ENCODE peak calls at places on chromosome 7, in seven cellular contexts. L is fibroblast of pulmonary artery, X is HFF-Myc, V is stomach, M is Panc1, Y is GM06990, U is fibroblast of mammary gland. S is an unnamed sample.

GRCh38 chr7:5552123-5552522 is 128.5 kb upstream of the TNRC18 start:
- DNase-seq in L (no peak), X (no peak), V (no peak), U (no peak), M (no peak), Y (no peak), S (no peak)

GRCh38 chr7:508461-509170 is 11.0 kb downstream of the PDGFA start:
- DNase-seq in L (no peak), V (no peak), Y (no peak), X (no peak), M (no peak), U (no peak), S (no peak)

GRCh38 chr7:106376026-106376799 is 91.4 kb upstream of the NAMPT start:
- DNase-seq in V (no peak), X (no peak), Y (no peak), U (no peak), L (no peak), M (no peak), S (no peak)

GRCh38 chr7:70553364-70553763 is 578.6 kb upstream of the GALNT17 start:
- DNase-seq in L (no peak), X (no peak), V (no peak), Y (no peak), M (no peak), U (peak), S (no peak)

GRCh38 chr7:3154881-3155494 is 111.3 kb upstream of the CARD11 start:
- DNase-seq in V (peak), U (peak), Y (no peak), X (no peak), L (peak), M (peak), S (peak)

GRCh38 chr7:106326594-106327537 is 42.1 kb upstream of the NAMPT start:
- DNase-seq in Y (no peak), M (no peak), L (no peak), V (no peak), X (no peak), U (peak), S (no peak)

GRCh38 chr7:157411580-157411979 is 74.8 kb downstream of the DNAJB6 start:
- DNase-seq in U (no peak), X (no peak), M (no peak), L (no peak), V (no peak), Y (no peak), S (no peak)

GRCh38 chr7:76428868-76429805 is 4.4 kb downstream of the ZP3 start:
- DNase-seq in X (peak), Y (no peak), L (peak), M (no peak), V (no peak), U (peak), S (no peak)

GRCh38 chr7:149166630-149167352 is 19.5 kb downstream of the ZNF398 start:
- DNase-seq in V (no peak), L (no peak), Y (no peak), M (no peak), X (no peak), U (no peak), S (no peak)

GRCh38 chr7:132654150-132654549 is 77.9 kb upstream of the PLXNA4 start:
- DNase-seq in L (peak), U (no peak), Y (no peak), M (no peak), X (no peak), V (no peak), S (no peak)

GRCh38 chr7:2904202-2904601 is 60.1 kb upstream of the GNA12 start:
- DNase-seq in M (no peak), X (no peak), L (no peak), Y (no peak), V (no peak), U (no peak), S (no peak)

GRCh38 chr7:134013249-134013648 is 113.9 kb upstream of the LRGUK start:
- DNase-seq in Y (no peak), U (no peak), V (no peak), X (no peak), L (no peak), M (no peak), S (no peak)

GRCh38 chr7:69962077-69962855 is 364.0 kb downstream of the AUTS2 start:
- DNase-seq in L (peak), X (no peak), V (peak), M (no peak), Y (no peak), U (no peak), S (no peak)

GRCh38 chr7:20330176-20330796 is 414 bp upstream of the ITGB8 start:
- DNase-seq in M (no peak), Y (peak), U (peak), V (peak), L (peak), X (peak), S (peak)

GRCh38 chr7:131068604-131069021 is 259.1 kb upstream of the MKLN1 start:
- DNase-seq in Y (no peak), U (peak), X (no peak), M (no peak), L (peak), V (no peak), S (no peak)

GRCh38 chr7:45292481-45292880 is 134.9 kb downstream of the RAMP3 start:
- DNase-seq in U (no peak), X (no peak), L (no peak), M (no peak), V (no peak), Y (no peak), S (no peak)

GRCh38 chr7:149171894-149172533 is 23.3 kb upstream of the ZNF282 start:
- DNase-seq in L (peak), Y (no peak), X (no peak), U (peak), M (no peak), V (no peak), S (no peak)

GRCh38 chr7:3754488-3755365 is 453.7 kb downstream of the SDK1 start:
- DNase-seq in Y (no peak), U (peak), L (peak), M (no peak), V (peak), X (no peak), S (no peak)

GRCh38 chr7:88115258-88116195 is 104.3 kb downstream of the SRI start:
- DNase-seq in X (no peak), Y (no peak), L (no peak), V (no peak), M (no peak), U (no peak), S (no peak)

GRCh38 chr7:118109607-118110006 is 74.4 kb upstream of the LSM8 start:
- DNase-seq in U (no peak), Y (no peak), V (no peak), M (peak), L (no peak), X (no peak), S (no peak)

GRCh38 chr7:27868117-27868516 is 128.2 kb downstream of the TAX1BP1 start:
- DNase-seq in X (no peak), Y (no peak), V (no peak), U (peak), L (peak), M (no peak), S (no peak)

GRCh38 chr7:11707606-11708193 is 124.3 kb downstream of the THSD7A start:
- DNase-seq in U (no peak), Y (no peak), M (no peak), X (no peak), V (no peak), L (peak), S (no peak)

GRCh38 chr7:115216652-115217051 is 294.8 kb downstream of the MDFIC start:
- DNase-seq in Y (no peak), V (no peak), U (no peak), X (no peak), L (no peak), M (no peak), S (no peak)

GRCh38 chr7:99476107-99476506 is 3.4 kb downstream of the ZNF789 start:
- DNase-seq in U (no peak), V (no peak), M (no peak), X (no peak), L (no peak), Y (no peak), S (no peak)

GRCh38 chr7:3002631-3003030 is 41.0 kb downstream of the CARD11 start:
- DNase-seq in U (no peak), X (no peak), Y (no peak), M (no peak), L (no peak), V (no peak), S (no peak)

GRCh38 chr7:16295558-16295957 is 125.8 kb downstream of the CRPPA start:
- DNase-seq in L (no peak), X (no peak), Y (no peak), M (no peak), V (no peak), U (peak), S (no peak)

GRCh38 chr7:43553999-43554398 is 28.9 kb upstream of the STK17A start:
- DNase-seq in L (peak), M (no peak), V (no peak), U (peak), Y (no peak), X (no peak), S (no peak)

GRCh38 chr7:118239014-118239413 is 14.5 kb downstream of the ANKRD7 start:
- DNase-seq in X (no peak), L (no peak), V (no peak), U (no peak), M (no peak), Y (no peak), S (no peak)

GRCh38 chr7:114857605-114858004 is 64.3 kb upstream of the MDFIC start:
- DNase-seq in X (no peak), V (no peak), L (no peak), M (no peak), U (no peak), Y (no peak), S (no peak)

GRCh38 chr7:85774931-85775330 is 588.1 kb upstream of the SEMA3D start:
- DNase-seq in V (no peak), Y (no peak), X (no peak), U (peak), L (no peak), M (no peak), S (no peak)

GRCh38 chr7:140526901-140527664 is 47.8 kb upstream of the MKRN1 start:
- DNase-seq in Y (no peak), M (no peak), L (no peak), X (no peak), U (peak), V (no peak), S (no peak)

GRCh38 chr7:5692112-5692844 is 89.2 kb downstream of the RNF216 start:
- DNase-seq in L (peak), M (peak), U (peak), V (peak), Y (no peak), X (peak), S (peak)

GRCh38 chr7:139776486-139777303 is 1.1 kb downstream of the HIPK2 start:
- DNase-seq in M (no peak), L (peak), X (no peak), Y (peak), V (no peak), U (peak), S (no peak)

GRCh38 chr7:151018421-151019129 is 5.7 kb downstream of the ATG9B start:
- DNase-seq in V (peak), U (no peak), Y (no peak), X (no peak), L (no peak), M (no peak), S (no peak)

GRCh38 chr7:55134786-55135185 is 116.0 kb downstream of the EGFR start:
- DNase-seq in V (no peak), M (no peak), X (no peak), L (no peak), Y (no peak), U (peak), S (no peak)
- H3K4me3 ChIP-seq in V (no peak), M (no peak), X (no peak), L (no peak), Y (no peak), U (no peak), S (no peak)

GRCh38 chr7:21480693-21481403 is 53.0 kb downstream of the SP4 start:
- DNase-seq in X (no peak), M (no peak), U (no peak), V (no peak), Y (no peak), L (no peak), S (no peak)
- TF ChIP-seq CTCF in X (no peak), M (no peak), U (no peak), V (no peak), Y (no peak), L (no peak), S (no peak)

GRCh38 chr7:50508471-50508943 is 56.7 kb downstream of the DDC start:
- DNase-seq in V (no peak), X (peak), U (peak), L (no peak), M (no peak), Y (no peak), S (no peak)

GRCh38 chr7:50509459-50509858 is 55.7 kb downstream of the DDC start:
- DNase-seq in V (no peak), U (peak), L (no peak), M (no peak), X (no peak), Y (no peak), S (no peak)

GRCh38 chr7:50507898-50508470 is 57.2 kb downstream of the DDC start:
- DNase-seq in Y (no peak), X (no peak), L (no peak), M (no peak), V (no peak), U (no peak), S (no peak)

GRCh38 chr7:50513166-50513871 is 51.9 kb downstream of the DDC start:
- DNase-seq in V (no peak), L (no peak), Y (no peak), U (no peak), X (no peak), M (no peak), S (no peak)

GRCh38 chr7:50512384-50512783 is 52.8 kb downstream of the DDC start:
- DNase-seq in L (no peak), V (no peak), U (no peak), M (no peak), X (no peak), Y (no peak), S (no peak)
- H3K4me3 ChIP-seq in L (no peak), V (no peak), U (no peak), M (no peak), X (no peak), Y (no peak), S (no peak)

GRCh38 chr7:93890041-93890463 is 501 bp downstream of the TFPI2 start:
- DNase-seq in V (no peak), M (no peak), U (peak), X (no peak), Y (peak), L (peak), S (no peak)

GRCh38 chr7:93894426-93894825 is 3.9 kb upstream of the TFPI2 start:
- DNase-seq in Y (no peak), M (no peak), V (no peak), L (no peak), U (peak), X (no peak), S (no peak)

GRCh38 chr7:93894966-93895650 is 4.6 kb upstream of the TFPI2 start:
- DNase-seq in X (no peak), M (no peak), Y (no peak), V (no peak), L (peak), U (peak), S (no peak)

GRCh38 chr7:93889261-93889660 is 1.3 kb downstream of the TFPI2 start:
- DNase-seq in M (no peak), X (no peak), V (no peak), U (peak), L (peak), Y (no peak), S (no peak)

DNA sequence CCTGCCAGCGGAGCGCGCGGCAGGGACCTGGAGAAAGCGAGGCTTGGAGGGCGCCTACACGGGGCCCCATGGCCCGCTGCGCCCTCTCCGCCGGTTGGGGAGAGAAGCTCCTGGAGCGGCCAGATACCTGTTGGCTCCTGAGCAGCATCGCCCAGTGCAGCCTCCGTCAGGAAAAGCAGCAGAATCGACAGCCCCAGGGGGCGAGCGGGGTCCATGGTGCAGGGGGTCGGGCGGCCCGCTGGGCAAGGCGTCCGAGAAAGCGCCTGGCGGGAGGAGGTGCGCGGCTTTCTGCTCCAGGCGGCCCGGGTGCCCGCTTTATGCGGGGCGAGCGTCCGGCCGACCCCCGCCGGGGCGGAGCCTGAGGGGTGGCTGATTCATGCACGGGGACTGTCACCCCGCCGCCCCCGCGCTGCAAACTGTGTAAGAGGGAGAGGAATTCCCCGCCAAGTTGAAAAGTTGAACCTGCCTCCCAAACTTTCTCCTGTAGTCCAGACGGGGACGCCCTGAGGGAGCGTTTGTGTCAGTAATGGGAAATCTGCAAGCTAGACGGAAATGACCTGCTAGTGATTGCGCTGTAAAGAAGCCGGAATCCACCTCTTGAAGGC is at the start of gene TFPI2:
- DNase-seq in M (no peak), V (no peak), Y (peak), L (peak), U (peak), X (no peak), S (no peak)
- TF ChIP-seq CTCF in M (peak), V (no peak), Y (no peak), L (peak), U (no peak), X (peak), S (peak)

DNA sequence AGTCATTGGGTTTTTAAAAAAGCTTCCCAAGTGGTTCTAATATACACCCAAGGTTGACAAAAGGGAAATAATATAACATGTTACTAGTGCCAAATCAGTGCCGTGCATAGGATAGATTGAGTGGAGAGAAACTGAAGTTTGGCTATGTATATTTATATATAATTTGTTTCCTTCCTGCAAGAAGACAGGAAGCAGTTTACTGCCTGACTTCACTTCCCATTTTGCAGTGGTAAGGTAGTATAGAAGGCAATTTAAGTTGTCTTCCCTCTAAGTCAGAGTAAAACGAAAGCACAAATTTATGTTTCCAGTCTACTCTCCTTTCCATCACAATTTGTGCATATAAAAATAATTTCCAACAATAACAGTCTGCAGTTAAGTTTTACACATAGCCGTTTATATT is 3.4 kb upstream of the HYCC1 start:
- DNase-seq in U (no peak), L (no peak), X (no peak), V (no peak), Y (peak), M (no peak), S (no peak)
- H3K4me3 ChIP-seq in U (no peak), L (no peak), X (no peak), V (no peak), Y (no peak), M (no peak), S (no peak)

DNA sequence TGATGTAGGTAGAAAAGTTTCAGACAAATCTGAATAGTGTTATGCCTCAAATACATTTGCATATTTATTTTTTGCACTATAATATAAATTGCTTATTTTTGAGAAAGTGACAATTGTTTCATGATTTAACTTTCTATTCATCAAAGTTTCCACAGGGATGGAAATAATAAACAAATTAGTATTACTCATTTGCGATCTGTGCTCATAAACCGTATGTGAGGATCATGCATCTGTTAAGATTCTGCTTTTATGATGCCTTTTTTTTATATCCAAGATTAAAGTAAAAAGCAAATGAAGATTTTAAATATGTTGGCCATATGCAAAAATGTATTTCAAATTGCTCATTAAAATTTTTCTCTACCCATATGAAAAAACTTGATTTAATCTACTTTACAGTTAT is 45.2 kb upstream of the CAV2 start:
- DNase-seq in Y (no peak), L (no peak), M (no peak), V (no peak), X (no peak), U (no peak), S (no peak)
- TF ChIP-seq CTCF in Y (no peak), L (no peak), M (no peak), V (no peak), X (no peak), U (no peak), S (no peak)

DNA sequence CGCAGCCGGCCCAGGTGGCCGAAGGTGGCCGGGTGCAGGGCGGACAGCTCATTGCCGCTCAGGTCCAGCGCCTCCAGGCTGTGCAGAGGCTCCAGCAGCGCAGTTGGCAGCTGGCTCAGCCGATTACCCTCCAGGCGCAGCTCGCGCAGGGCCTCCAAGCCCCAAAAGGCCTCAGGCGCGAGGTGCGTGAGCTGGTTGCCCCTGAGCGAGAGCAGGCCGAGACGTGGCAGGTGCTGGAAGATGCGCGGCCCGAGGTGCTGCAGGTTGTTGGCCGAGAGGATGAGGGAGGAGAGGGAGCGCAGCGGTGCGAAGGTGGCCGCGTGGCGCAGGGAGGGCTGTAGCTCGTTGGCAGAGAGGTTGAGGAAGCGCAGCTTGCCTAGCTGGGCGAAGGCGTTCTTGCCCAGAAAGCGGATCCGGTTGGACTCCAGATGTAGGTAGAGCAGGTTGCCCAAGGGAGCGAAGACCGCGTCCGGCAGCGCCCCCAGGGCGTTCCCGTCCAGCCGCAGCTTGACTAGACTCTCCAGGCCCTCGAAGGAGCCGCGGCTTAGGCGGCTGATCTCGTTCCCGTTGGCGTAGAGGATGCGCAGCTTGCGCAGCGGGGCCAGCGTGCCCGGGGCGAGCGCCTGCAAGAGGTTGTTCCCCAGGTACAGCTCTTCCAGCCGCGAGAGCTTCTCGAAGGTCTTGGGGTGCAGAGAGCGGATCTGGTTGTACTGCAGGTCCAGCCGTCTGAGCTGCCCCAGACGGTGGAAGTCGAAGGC is 887 bp downstream of the TRIL start:
- DNase-seq in U (no peak), X (no peak), L (peak), Y (peak), V (no peak), M (no peak), S (no peak)
- H3K4me3 ChIP-seq in U (no peak), X (peak), L (peak), Y (no peak), V (peak), M (no peak), S (no peak)

DNA sequence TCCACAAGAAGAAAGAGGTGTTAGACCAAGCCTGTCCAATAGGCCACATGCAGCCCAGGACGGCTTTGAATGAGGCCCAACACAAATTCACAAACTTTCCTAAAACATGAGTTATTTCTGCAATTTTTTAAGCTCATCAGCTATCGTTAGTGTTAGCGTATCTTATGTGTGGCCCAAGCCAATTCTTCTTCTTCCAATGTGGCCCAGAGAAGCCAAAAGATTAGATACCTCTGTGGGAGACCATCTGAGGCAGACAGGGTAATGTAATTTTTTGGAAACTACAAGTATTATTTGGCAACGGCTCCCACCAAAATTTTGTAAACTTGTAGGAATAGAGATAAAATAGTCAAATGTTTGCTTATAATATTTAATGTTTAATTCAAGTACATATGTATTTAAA is 153.8 kb downstream of the SRPK2 start:
- DNase-seq in M (no peak), V (no peak), U (no peak), Y (no peak), X (no peak), L (no peak), S (no peak)
- TF ChIP-seq CTCF in M (no peak), V (no peak), U (no peak), Y (no peak), X (no peak), L (no peak), S (no peak)

GRCh38 chr7:40899151-40899550 is 764.3 kb downstream of the SUGCT start:
- DNase-seq in U (no peak), Y (no peak), L (no peak), V (no peak), X (no peak), M (no peak), S (peak)
- H3K4me3 ChIP-seq in U (no peak), Y (no peak), L (no peak), V (no peak), X (no peak), M (no peak), S (peak)

S was measured in AG09309.